ENCODE peak calls at places on chromosome 3, in four cellular contexts. One of them, this sample, is unnamed.

GRCh38 chr3:20652249-20652648 is 466.2 kb upstream of the SGO1 start:
- DNase-seq in fibroblast of lung: no peak
- DNase-seq in DND-41: no peak
- DNase-seq in tibial artery: no peak
- DNase-seq in this sample: no peak

GRCh38 chr3:151156618-151157216 is 46.3 kb downstream of the GPR171 start:
- DNase-seq in fibroblast of lung: peak; percentile 68
- DNase-seq in DND-41: peak; percentile 49
- DNase-seq in tibial artery: no peak
- DNase-seq in this sample: no peak

GRCh38 chr3:119221779-119222320 is 18.8 kb downstream of the B4GALT4 start:
- DNase-seq in fibroblast of lung: no peak
- DNase-seq in DND-41: no peak
- DNase-seq in tibial artery: no peak
- DNase-seq in this sample: no peak

GRCh38 chr3:127172670-127173515 is 20.0 kb upstream of the PRR23E start:
- DNase-seq in fibroblast of lung: peak; percentile 58
- DNase-seq in DND-41: no peak
- DNase-seq in tibial artery: peak; percentile 48
- DNase-seq in this sample: peak; percentile 8

GRCh38 chr3:115581347-115582135 is 41.8 kb upstream of the GAP43 start:
- DNase-seq in fibroblast of lung: peak; percentile 68
- DNase-seq in DND-41: no peak
- DNase-seq in tibial artery: no peak
- DNase-seq in this sample: no peak

GRCh38 chr3:158352551-158352950 is 218.4 kb upstream of the MLF1 start:
- DNase-seq in fibroblast of lung: peak; percentile 28
- DNase-seq in DND-41: peak; percentile 35
- DNase-seq in tibial artery: no peak
- DNase-seq in this sample: no peak

GRCh38 chr3:119308355-119308754 is 14.2 kb downstream of the ARHGAP31 start:
- DNase-seq in fibroblast of lung: no peak
- DNase-seq in DND-41: no peak
- DNase-seq in tibial artery: no peak
- DNase-seq in this sample: no peak

GRCh38 chr3:188431553-188431952 is 277.6 kb downstream of the LPP start:
- DNase-seq in fibroblast of lung: peak; percentile 33
- DNase-seq in DND-41: no peak
- DNase-seq in tibial artery: no peak
- DNase-seq in this sample: no peak

GRCh38 chr3:73511555-73511954 is 113.2 kb downstream of the PDZRN3 start:
- DNase-seq in fibroblast of lung: no peak
- DNase-seq in DND-41: no peak
- DNase-seq in tibial artery: no peak
- DNase-seq in this sample: no peak

GRCh38 chr3:141659821-141660597 is 78.1 kb upstream of the RNF7 start:
- DNase-seq in fibroblast of lung: peak; percentile 26
- DNase-seq in DND-41: no peak
- DNase-seq in tibial artery: peak; percentile 84
- DNase-seq in this sample: no peak

GRCh38 chr3:49027634-49028033 is 1.6 kb downstream of the IMPDH2 start:
- DNase-seq in fibroblast of lung: no peak
- DNase-seq in DND-41: no peak
- DNase-seq in tibial artery: no peak
- DNase-seq in this sample: no peak

GRCh38 chr3:51385621-51386091 is 565 bp downstream of the MANF start:
- DNase-seq in fibroblast of lung: no peak
- DNase-seq in DND-41: no peak
- DNase-seq in tibial artery: peak; percentile 60
- DNase-seq in this sample: no peak

GRCh38 chr3:33537135-33537534 is 96.9 kb upstream of the UBP1 start:
- DNase-seq in fibroblast of lung: no peak
- DNase-seq in DND-41: no peak
- DNase-seq in tibial artery: no peak
- DNase-seq in this sample: no peak

GRCh38 chr3:59245879-59246501 is 196.2 kb upstream of the CFAP20DC start:
- DNase-seq in fibroblast of lung: peak; percentile 67
- DNase-seq in DND-41: no peak
- DNase-seq in tibial artery: no peak
- DNase-seq in this sample: no peak

GRCh38 chr3:181313379-181313778 is 323.8 kb upstream of the DNAJC19 start:
- DNase-seq in fibroblast of lung: no peak
- DNase-seq in DND-41: no peak
- DNase-seq in tibial artery: no peak
- DNase-seq in this sample: no peak

GRCh38 chr3:183328823-183329222 is 75.8 kb downstream of the B3GNT5 start:
- DNase-seq in fibroblast of lung: peak; percentile 68
- DNase-seq in DND-41: no peak
- DNase-seq in tibial artery: no peak
- DNase-seq in this sample: no peak

GRCh38 chr3:124986153-124987143 is 51.9 kb upstream of the MUC13 start:
- DNase-seq in fibroblast of lung: peak; percentile 90
- DNase-seq in DND-41: no peak
- DNase-seq in tibial artery: no peak
- DNase-seq in this sample: no peak

GRCh38 chr3:14725015-14725431 is 50.1 kb downstream of the C3orf20 start:
- DNase-seq in fibroblast of lung: peak; percentile 93
- DNase-seq in DND-41: no peak
- DNase-seq in tibial artery: no peak
- DNase-seq in this sample: no peak

GRCh38 chr3:125148016-125148812 is 64.3 kb downstream of the SLC12A8 start:
- DNase-seq in fibroblast of lung: no peak
- DNase-seq in DND-41: no peak
- DNase-seq in tibial artery: no peak
- DNase-seq in this sample: no peak

GRCh38 chr3:72144773-72145505 is 360.0 kb upstream of the PROK2 start:
- DNase-seq in fibroblast of lung: no peak
- DNase-seq in DND-41: no peak
- DNase-seq in tibial artery: no peak
- DNase-seq in this sample: no peak

GRCh38 chr3:194121881-194122280 is 14.1 kb upstream of the HES1 start:
- DNase-seq in fibroblast of lung: no peak
- DNase-seq in DND-41: no peak
- DNase-seq in tibial artery: no peak
- DNase-seq in this sample: no peak

GRCh38 chr3:72797773-72798543 is 50.3 kb downstream of the SHQ1 start:
- DNase-seq in fibroblast of lung: peak; percentile 19
- DNase-seq in DND-41: no peak
- DNase-seq in tibial artery: no peak
- DNase-seq in this sample: no peak

DNA sequence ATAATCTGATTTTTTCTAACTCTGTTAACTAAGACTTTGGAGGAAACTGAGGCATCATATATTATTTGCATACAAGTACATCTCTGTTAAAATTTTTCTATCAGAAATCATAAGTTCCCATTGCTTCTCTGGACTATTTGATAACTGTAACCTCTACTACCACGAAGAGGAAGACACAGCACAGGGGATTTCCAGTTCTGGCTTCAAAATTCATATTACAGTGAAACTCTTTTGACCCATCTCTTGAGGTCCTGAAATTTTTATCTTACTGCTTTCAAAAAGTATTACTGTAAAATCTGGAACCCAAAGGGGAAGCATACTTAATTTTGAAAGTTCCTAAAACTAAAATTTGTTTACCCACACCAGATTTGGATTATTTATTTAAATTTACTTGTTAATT is 4.2 kb downstream of the PLSCR1 start:
- DNase-seq in fibroblast of lung: no peak
- DNase-seq in DND-41: no peak
- DNase-seq in tibial artery: no peak
- DNase-seq in this sample: no peak
- H3K4me1 ChIP-seq in fibroblast of lung: peaks cover 2% of the 10 kb centered on the region
- H3K4me1 ChIP-seq in DND-41: peaks cover 50% of the 10 kb centered on the region
- H3K4me1 ChIP-seq in tibial artery: peaks cover 59% of the 10 kb centered on the region
- H3K4me1 ChIP-seq in this sample: peaks cover 20% of the 10 kb centered on the region

DNA sequence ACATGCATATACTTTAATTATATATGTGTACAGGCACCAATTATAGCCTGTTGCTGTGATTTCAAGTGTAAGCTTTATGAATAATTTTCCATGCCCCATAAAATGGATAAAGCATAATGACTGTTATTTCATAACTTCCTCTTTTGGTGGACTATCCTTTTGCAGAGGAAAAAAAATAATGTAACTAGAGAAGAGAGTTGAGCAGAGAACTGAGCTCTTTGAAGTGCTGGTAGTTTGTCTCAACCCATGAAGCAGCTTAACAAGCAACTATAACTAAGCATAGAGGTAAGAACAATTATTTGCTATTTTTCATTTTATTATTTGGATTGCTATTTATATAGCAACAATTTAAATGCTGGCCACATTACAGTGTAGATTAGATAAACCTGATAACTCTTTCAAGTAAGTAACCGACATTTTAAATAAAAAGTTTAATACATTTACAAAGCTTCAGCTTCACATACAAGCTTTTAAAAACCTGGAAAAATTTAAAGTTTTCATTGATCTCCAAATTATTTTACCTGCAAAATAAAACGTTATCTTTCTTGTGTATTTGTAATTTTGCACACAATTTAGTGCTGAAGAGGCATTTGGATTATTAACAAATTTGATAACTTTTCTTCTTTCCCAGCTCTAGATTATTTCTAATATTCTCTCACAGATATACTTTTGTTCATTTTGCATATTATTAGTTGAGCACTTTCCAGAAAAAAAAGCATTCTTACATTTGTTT is 24.4 kb upstream of the MBNL1 start:
- DNase-seq in fibroblast of lung: no peak
- DNase-seq in DND-41: no peak
- DNase-seq in tibial artery: no peak
- DNase-seq in this sample: no peak
- H3K27ac ChIP-seq in fibroblast of lung: no peak overlapping the region
- H3K27ac ChIP-seq in DND-41: peak overlapping the region; percentile 95
- H3K27ac ChIP-seq in tibial artery: no peak overlapping the region
- H3K27ac ChIP-seq in this sample: peak overlapping the region; percentile 60

DNA sequence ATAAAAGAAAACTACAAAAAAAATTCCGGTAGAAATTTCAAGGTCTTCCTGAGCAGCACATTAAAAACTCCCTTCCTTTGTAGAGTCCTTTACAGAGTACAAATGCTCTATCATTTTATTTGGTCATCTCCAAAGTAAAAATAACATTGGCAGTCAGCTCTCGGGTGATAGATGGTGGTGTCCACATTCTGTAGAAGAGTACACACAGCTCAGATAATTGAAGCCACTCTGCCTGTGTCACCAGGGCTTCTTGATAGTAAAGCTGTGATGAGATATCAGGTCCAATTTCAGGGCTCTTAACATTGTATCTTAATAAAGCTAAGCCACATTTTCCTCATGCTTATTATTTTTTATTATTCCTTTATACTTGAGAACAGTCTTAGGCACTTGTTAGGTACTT is 371.6 kb downstream of the TAFA4 start:
- DNase-seq in fibroblast of lung: no peak
- DNase-seq in DND-41: no peak
- DNase-seq in tibial artery: no peak
- DNase-seq in this sample: no peak
- H3K4me1 ChIP-seq in fibroblast of lung: no peaks in the 10 kb centered on the region
- H3K4me1 ChIP-seq in DND-41: no peaks in the 10 kb centered on the region
- H3K4me1 ChIP-seq in tibial artery: no peaks in the 10 kb centered on the region
- H3K4me1 ChIP-seq in this sample: no peaks in the 10 kb centered on the region

GRCh38 chr3:117622130-117622841 is 912.7 kb downstream of the TUSC7 start:
- DNase-seq in fibroblast of lung: peak; percentile 83
- DNase-seq in DND-41: no peak
- DNase-seq in tibial artery: no peak
- DNase-seq in this sample: no peak
- H3K27ac ChIP-seq in fibroblast of lung: peak overlapping the region; percentile 66
- H3K27ac ChIP-seq in DND-41: no peak overlapping the region
- H3K27ac ChIP-seq in tibial artery: no peak overlapping the region
- H3K27ac ChIP-seq in this sample: no peak overlapping the region

DNA sequence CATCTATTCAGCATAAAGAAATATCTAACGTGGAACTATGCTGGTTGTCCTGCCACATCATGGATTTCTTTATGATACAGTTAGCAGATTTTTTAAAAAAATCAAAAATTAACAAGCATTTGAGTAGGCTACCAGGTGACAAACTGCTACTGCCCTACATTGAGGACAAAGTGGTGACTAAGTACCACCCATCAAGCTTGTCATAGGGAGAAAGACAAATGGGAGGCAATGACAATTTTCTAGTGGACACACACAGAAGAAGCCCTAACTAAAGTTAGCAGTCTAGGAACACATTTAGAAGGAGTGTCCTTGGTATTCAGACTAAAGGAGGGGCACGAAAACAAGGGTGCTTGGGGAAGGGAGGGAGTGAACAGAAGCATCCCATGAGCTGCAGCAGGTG is 131.2 kb downstream of the TBL1XR1 start:
- DNase-seq in fibroblast of lung: no peak
- DNase-seq in DND-41: no peak
- DNase-seq in tibial artery: no peak
- DNase-seq in this sample: no peak
- H3K4me1 ChIP-seq in fibroblast of lung: peaks cover 2% of the 10 kb centered on the region
- H3K4me1 ChIP-seq in DND-41: no peaks in the 10 kb centered on the region
- H3K4me1 ChIP-seq in tibial artery: peaks cover 51% of the 10 kb centered on the region
- H3K4me1 ChIP-seq in this sample: peaks cover 26% of the 10 kb centered on the region

GRCh38 chr3:190676477-190676876 is 162.6 kb downstream of the IL1RAP start:
- DNase-seq in fibroblast of lung: no peak
- DNase-seq in DND-41: no peak
- DNase-seq in tibial artery: no peak
- DNase-seq in this sample: no peak

GRCh38 chr3:190666801-190667200 is 152.9 kb downstream of the IL1RAP start:
- DNase-seq in fibroblast of lung: no peak
- DNase-seq in DND-41: no peak
- DNase-seq in tibial artery: no peak
- DNase-seq in this sample: no peak

GRCh38 chr3:190673157-190673556 is 159.3 kb downstream of the IL1RAP start:
- DNase-seq in fibroblast of lung: no peak
- DNase-seq in DND-41: no peak
- DNase-seq in tibial artery: no peak
- DNase-seq in this sample: no peak

GRCh38 chr3:190677001-190677400 is 163.1 kb downstream of the IL1RAP start:
- DNase-seq in fibroblast of lung: no peak
- DNase-seq in DND-41: no peak
- DNase-seq in tibial artery: no peak
- DNase-seq in this sample: no peak

GRCh38 chr3:190671658-190672057 is 157.8 kb downstream of the IL1RAP start:
- DNase-seq in fibroblast of lung: peak; percentile 25
- DNase-seq in DND-41: no peak
- DNase-seq in tibial artery: no peak
- DNase-seq in this sample: no peak
- H3K27ac ChIP-seq in fibroblast of lung: no peak overlapping the region
- H3K27ac ChIP-seq in DND-41: no peak overlapping the region
- H3K27ac ChIP-seq in tibial artery: no peak overlapping the region
- H3K27ac ChIP-seq in this sample: no peak overlapping the region

DNA sequence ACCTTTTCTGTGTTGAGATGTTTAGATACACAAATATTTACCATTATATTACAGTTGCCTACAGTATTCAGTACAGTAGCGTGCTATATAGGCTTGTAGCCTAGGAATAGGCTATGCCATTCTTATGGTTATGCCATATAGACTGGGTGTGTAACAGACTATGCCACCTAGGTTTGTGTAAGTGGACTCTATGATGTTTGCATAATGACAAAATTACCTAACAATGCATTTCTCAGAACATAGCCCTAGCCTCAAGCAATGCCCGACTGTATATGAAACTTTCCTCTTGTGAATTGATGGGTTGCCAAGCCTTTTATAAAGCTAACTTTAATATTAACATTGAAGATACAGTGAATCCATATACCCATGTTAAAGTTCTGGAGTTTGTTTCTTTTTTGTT is 10.3 kb upstream of the PHLDB2 start:
- DNase-seq in fibroblast of lung: no peak
- DNase-seq in DND-41: no peak
- DNase-seq in tibial artery: no peak
- DNase-seq in this sample: no peak
- H3K4me1 ChIP-seq in fibroblast of lung: peaks cover 4% of the 10 kb centered on the region
- H3K4me1 ChIP-seq in DND-41: no peaks in the 10 kb centered on the region
- H3K4me1 ChIP-seq in tibial artery: peaks cover 24% of the 10 kb centered on the region
- H3K4me1 ChIP-seq in this sample: no peaks in the 10 kb centered on the region